ENCODE peak calls at places on chromosomes 7 and 10, in five cellular contexts. Q is GM23338, Y is OCI-LY7, W is MM.1S, T is hepatocyte. F is an unnamed sample.

GRCh38 chr7:543790-544527 is 24.3 kb upstream of the PDGFA start:
- DNase-seq in Q (no peak), Y (no peak), W (no peak), T (no peak), F (no peak)

GRCh38 chr7:24378871-24379608 is 95.0 kb downstream of the NPY start:
- DNase-seq in Q (no peak), Y (no peak), W (no peak), T (no peak), F (no peak)

GRCh38 chr7:123635551-123636359 is 19.9 kb upstream of the LMOD2 start:
- DNase-seq in Q (peak), Y (peak), W (peak), T (peak), F (peak)

GRCh38 chr7:70698219-70698832 is 433.6 kb upstream of the GALNT17 start:
- DNase-seq in Q (peak), Y (peak), W (peak), T (peak), F (peak)

GRCh38 chr10:122475130-122475529 is 13.8 kb downstream of the HTRA1 start:
- DNase-seq in Q (no peak), Y (no peak), W (no peak), T (no peak), F (no peak)

GRCh38 chr7:20642171-20642570 is 26.7 kb downstream of the ABCB5 start:
- DNase-seq in Q (no peak), Y (no peak), W (no peak), T (no peak), F (no peak)

GRCh38 chr7:125511310-125511709 is 581.7 kb upstream of the POT1 start:
- DNase-seq in Q (no peak), Y (no peak), W (no peak), T (no peak), F (no peak)

GRCh38 chr10:2604891-2605290 is 462.5 kb upstream of the PFKP start:
- DNase-seq in Q (no peak), Y (no peak), W (no peak), T (no peak), F (no peak)

GRCh38 chr10:102300289-102300843 is 55.0 kb downstream of the GBF1 start:
- DNase-seq in Q (no peak), Y (no peak), W (peak), T (no peak), F (no peak)

GRCh38 chr10:740936-741431 is 51.5 kb upstream of the DIP2C start:
- DNase-seq in Q (peak), Y (no peak), W (no peak), T (no peak), F (no peak)

GRCh38 chr7:82980130-82980529 is 182.6 kb downstream of the PCLO start:
- DNase-seq in Q (no peak), Y (no peak), W (no peak), T (no peak), F (no peak)

GRCh38 chr7:108254259-108254658 is 124.1 kb upstream of the LAMB4 start:
- DNase-seq in Q (no peak), Y (no peak), W (no peak), T (no peak), F (no peak)

GRCh38 chr10:23351914-23352313 is 7.3 kb upstream of the C10orf67 start:
- DNase-seq in Q (no peak), Y (no peak), W (no peak), T (no peak), F (no peak)

GRCh38 chr7:128215739-128216138 is 25.3 kb upstream of the LEP start:
- DNase-seq in Q (no peak), Y (no peak), W (no peak), T (no peak), F (no peak)

GRCh38 chr10:71080381-71081228 is 131.8 kb upstream of the UNC5B start:
- DNase-seq in Q (no peak), Y (no peak), W (no peak), T (no peak), F (peak)

GRCh38 chr7:144632724-144633123 is 203.1 kb downstream of the TPK1 start:
- DNase-seq in Q (no peak), Y (no peak), W (no peak), T (no peak), F (no peak)

GRCh38 chr10:43816351-43817321 is 168.0 kb upstream of the ZNF32 start:
- DNase-seq in Q (no peak), Y (peak), W (peak), T (peak), F (no peak)

GRCh38 chr10:49153971-49154370 is 20.1 kb upstream of the FAM170B start:
- DNase-seq in Q (no peak), Y (no peak), W (no peak), T (no peak), F (no peak)

GRCh38 chr10:55820478-55820877 is 540.6 kb downstream of the ZWINT start:
- DNase-seq in Q (peak), Y (no peak), W (no peak), T (no peak), F (no peak)

GRCh38 chr7:46003896-46004875 is 83.1 kb upstream of the IGFBP3 start:
- DNase-seq in Q (no peak), Y (no peak), W (peak), T (no peak), F (no peak)

GRCh38 chr7:128136215-128136597 is 104.9 kb upstream of the LEP start:
- DNase-seq in Q (peak), Y (peak), W (no peak), T (no peak), F (peak)

GRCh38 chr7:27187702-27188665 is 3.0 kb upstream of the HOXA11 start:
- DNase-seq in Q (peak), Y (no peak), W (no peak), T (no peak), F (no peak)

GRCh38 chr10:88080213-88080612 is 216.8 kb downstream of the PTEN start:
- DNase-seq in Q (peak), Y (peak), W (peak), T (peak), F (no peak)

GRCh38 chr7:35555934-35556333 is 139.0 kb downstream of the HERPUD2 start:
- DNase-seq in Q (no peak), Y (no peak), W (no peak), T (peak), F (no peak)

GRCh38 chr7:120951826-120952225 is 1.2 kb downstream of the ING3 start:
- DNase-seq in Q (no peak), Y (peak), W (peak), T (no peak), F (peak)

GRCh38 chr10:10642741-10643280 is 374.9 kb upstream of the CELF2 start:
- DNase-seq in Q (peak), Y (no peak), W (no peak), T (peak), F (no peak)

GRCh38 chr10:5589071-5589962 is 64.6 kb downstream of the CALML3 start:
- DNase-seq in Q (no peak), Y (peak), W (peak), T (no peak), F (no peak)

GRCh38 chr10:9147475-9147874 is 1093.0 kb downstream of the GATA3 start:
- DNase-seq in Q (no peak), Y (no peak), W (no peak), T (no peak), F (no peak)

GRCh38 chr7:34240450-34240849 is 335.1 kb downstream of the BMPER start:
- DNase-seq in Q (no peak), Y (no peak), W (no peak), T (no peak), F (no peak)

GRCh38 chr7:823639-824038 is 8.6 kb upstream of the SUN1 start:
- DNase-seq in Q (no peak), Y (no peak), W (no peak), T (no peak), F (no peak)

GRCh38 chr7:105245398-105246099 is 143.2 kb downstream of the SRPK2 start:
- DNase-seq in Q (no peak), Y (peak), W (no peak), T (no peak), F (no peak)

GRCh38 chr10:58781873-58782488 is 269.3 kb downstream of the BICC1 start:
- DNase-seq in Q (peak), Y (peak), W (peak), T (peak), F (peak)

GRCh38 chr7:25669300-25669781 is 441.1 kb upstream of the NPVF start:
- DNase-seq in Q (no peak), Y (no peak), W (no peak), T (no peak), F (no peak)

GRCh38 chr7:49773939-49774458 is 561 bp downstream of the VWC2 start:
- DNase-seq in Q (peak), Y (no peak), W (no peak), T (peak), F (peak)

GRCh38 chr10:98074315-98074911 is 44.0 kb upstream of the CRTAC1 start:
- DNase-seq in Q (peak), Y (peak), W (peak), T (peak), F (peak)

GRCh38 chr7:32890553-32891045 is 961 bp downstream of the KBTBD2 start:
- DNase-seq in Q (peak), Y (peak), W (peak), T (peak), F (peak)

GRCh38 chr7:139297795-139298194 is 43.3 kb upstream of the FMC1 start:
- DNase-seq in Q (no peak), Y (no peak), W (no peak), T (peak), F (peak)

GRCh38 chr10:23994459-23995046 is 214.4 kb upstream of the KIAA1217 start:
- DNase-seq in Q (peak), Y (peak), W (peak), T (peak), F (peak)

DNA sequence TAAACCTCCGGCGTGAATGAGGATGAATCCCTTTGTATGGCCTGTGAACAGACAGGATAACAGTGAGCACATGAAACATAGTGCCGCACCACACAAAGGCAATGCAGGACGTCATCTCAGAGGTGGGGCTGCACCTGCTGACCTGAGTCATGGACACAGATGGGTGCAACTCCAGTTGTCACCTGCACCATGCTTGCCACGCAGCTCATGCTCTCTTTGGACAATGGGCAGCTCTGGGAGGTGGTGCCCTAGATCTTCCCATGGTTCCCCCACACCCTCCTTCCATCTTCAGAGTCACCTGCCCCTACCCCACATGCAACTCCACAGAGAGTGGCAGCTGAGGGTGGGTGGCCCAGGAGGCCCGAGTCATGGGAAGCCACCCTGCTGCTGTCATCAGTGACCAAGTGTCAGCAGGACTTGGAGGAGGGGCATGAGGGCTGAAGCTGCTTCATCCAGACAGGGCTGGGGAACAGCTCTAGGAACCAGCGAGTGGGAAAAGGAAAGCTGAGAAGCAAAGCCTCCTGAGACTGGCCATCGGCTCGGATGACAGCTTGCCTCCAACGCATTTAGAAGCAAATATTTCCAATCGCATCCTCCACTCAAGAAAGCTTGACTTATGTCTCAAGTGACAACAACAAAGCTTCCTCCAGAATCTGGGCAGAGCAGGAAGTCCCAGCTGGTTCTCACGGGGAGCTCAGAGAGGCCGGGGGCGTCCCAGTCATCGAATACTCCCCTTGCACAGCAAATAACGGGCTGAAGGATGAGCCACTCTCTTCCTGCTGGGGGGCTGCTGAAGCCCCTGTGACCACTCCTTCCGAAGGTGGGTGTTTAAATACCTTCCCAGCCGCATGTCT is 27.1 kb downstream of the VIPR2 start:
- DNase-seq in Q (no peak), Y (no peak), W (no peak), T (no peak), F (no peak)
- TF ChIP-seq EZH2phosphoT487 in Q (no peak), Y (no peak), W (no peak), T (no peak), F (no peak)

GRCh38 chr10:93813507-93814465 is 56.0 kb downstream of the LGI1 start:
- DNase-seq in Q (peak), Y (peak), W (peak), T (peak), F (peak)

GRCh38 chr10:93816123-93816747 is 58.5 kb downstream of the LGI1 start:
- DNase-seq in Q (peak), Y (peak), W (peak), T (peak), F (peak)

GRCh38 chr10:93818086-93818485 is 60.4 kb downstream of the LGI1 start:
- DNase-seq in Q (no peak), Y (no peak), W (no peak), T (no peak), F (no peak)

GRCh38 chr10:93812664-93813338 is 55.1 kb downstream of the LGI1 start:
- DNase-seq in Q (no peak), Y (no peak), W (no peak), T (no peak), F (no peak)

DNA sequence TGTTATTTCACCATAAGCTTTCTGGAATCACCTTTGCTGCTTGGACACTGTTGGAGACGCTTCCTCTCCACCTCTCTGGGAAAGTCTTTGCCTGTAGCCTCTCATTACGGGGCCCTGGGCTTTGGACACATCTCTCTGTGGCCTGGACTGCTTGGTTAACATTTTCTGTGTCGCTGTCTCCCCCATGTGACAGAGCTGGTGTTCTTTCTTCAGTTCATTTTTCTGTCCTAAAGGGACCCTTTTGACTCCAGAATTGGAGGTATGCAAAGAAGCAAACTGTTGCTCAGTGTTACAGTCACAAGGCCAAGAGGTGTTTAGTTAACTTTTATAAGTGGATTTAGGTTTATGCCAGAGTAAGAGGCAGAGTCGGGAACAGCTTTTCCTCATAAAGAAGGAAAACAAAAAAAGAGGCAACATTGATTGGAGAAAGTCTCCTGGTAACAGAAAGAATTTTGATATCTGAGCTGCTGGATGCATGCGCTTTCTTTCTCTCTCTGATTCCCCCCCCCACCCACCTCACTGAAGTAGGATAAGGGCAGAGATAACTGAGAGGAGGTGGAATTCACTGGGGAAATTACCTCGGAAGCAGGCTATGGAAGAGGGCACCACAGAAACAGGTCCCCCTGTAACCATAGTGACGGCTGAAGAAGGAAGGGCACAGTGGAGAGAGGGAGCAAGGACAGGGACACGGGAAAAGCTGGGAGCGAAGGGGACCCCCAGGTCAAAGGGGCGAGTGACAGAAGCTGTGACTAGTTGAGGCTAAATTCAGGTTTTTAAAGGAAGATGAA is 57.8 kb downstream of the LGI1 start:
- DNase-seq in Q (peak), Y (peak), W (no peak), T (peak), F (peak)
- H3K4me2 ChIP-seq in Q (no peak), Y (no peak), W (no peak), T (peak), F (peak)

GRCh38 chr10:74056081-74056818 is 58.3 kb downstream of the VCL start:
- DNase-seq in Q (no peak), Y (no peak), W (no peak), T (no peak), F (no peak)
- TF ChIP-seq EZH2phosphoT487 in Q (no peak), Y (no peak), W (no peak), T (no peak), F (no peak)

GRCh38 chr10:119247550-119247894 is 40.2 kb downstream of the GRK5 start:
- DNase-seq in Q (no peak), Y (no peak), W (no peak), T (no peak), F (no peak)
- H3K4me2 ChIP-seq in Q (no peak), Y (no peak), W (no peak), T (no peak), F (no peak)

DNA sequence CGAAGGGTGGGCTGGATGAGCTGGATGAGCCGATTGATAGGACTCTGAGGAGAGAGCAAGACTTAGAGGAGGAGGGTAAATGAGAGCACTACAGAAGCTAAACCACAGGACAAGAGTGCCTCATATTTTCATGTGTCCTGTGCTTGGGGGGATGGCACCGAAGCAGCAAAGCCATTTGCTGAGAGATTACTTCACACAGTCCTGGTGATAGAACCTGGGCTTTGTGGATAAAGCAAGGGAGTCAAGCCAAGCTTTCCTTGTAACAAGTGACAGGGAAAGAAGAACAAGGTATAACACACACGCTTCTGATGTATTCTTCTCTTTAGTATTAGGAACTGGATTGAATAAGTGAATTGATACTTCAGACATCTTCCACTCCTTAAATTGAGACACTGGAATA is 253.7 kb downstream of the ANKRD7 start:
- DNase-seq in Q (no peak), Y (no peak), W (no peak), T (no peak), F (no peak)
- TF ChIP-seq EZH2phosphoT487 in Q (no peak), Y (no peak), W (no peak), T (no peak), F (no peak)

DNA sequence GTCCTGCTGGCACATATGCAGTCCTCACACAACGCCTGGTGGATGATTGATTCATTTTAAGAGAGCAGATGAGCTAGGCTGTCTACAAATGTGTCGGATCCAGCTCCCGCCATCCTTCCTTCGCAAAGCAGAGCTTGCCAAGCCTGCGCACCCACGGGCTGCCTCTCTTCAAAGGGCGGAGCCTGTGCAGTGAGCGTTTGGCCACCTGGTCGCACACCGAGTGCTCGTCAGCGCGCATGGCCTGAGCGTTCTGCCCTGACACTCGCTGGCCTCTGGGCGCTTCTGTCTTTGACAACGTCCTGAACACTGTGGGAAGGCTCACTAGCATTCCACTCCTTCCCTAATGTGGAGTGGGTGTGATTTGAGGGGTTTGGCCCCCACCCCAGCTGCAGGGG is 47.1 kb upstream of the TMEM72 start:
- DNase-seq in Q (peak), Y (no peak), W (no peak), T (peak), F (peak)
- H3K4me2 ChIP-seq in Q (peak), Y (peak), W (peak), T (peak), F (peak)

GRCh38 chr7:148975896-148976295 is 52.4 kb downstream of the PDIA4 start:
- DNase-seq in Q (peak), Y (no peak), W (no peak), T (no peak), F (no peak)
- TF ChIP-seq EZH2phosphoT487 in Q (no peak), Y (no peak), W (no peak), T (no peak), F (no peak)

GRCh38 chr10:75865413-75865812 is 434.0 kb downstream of the LRMDA start:
- DNase-seq in Q (no peak), Y (no peak), W (no peak), T (no peak), F (no peak)
- H3K4me2 ChIP-seq in Q (no peak), Y (no peak), W (no peak), T (no peak), F (no peak)

GRCh38 chr7:101154693-101155102 is 422 bp downstream of the AP1S1 start:
- DNase-seq in Q (peak), Y (no peak), W (no peak), T (no peak), F (no peak)

GRCh38 chr7:101156866-101157589 is 2.8 kb downstream of the AP1S1 start:
- DNase-seq in Q (peak), Y (no peak), W (no peak), T (no peak), F (no peak)

GRCh38 chr7:101156277-101156676 is 2.0 kb downstream of the AP1S1 start:
- DNase-seq in Q (peak), Y (no peak), W (no peak), T (no peak), F (no peak)

GRCh38 chr7:101153969-101154692 is at the start of gene AP1S1:
- DNase-seq in Q (peak), Y (peak), W (peak), T (peak), F (peak)

DNA sequence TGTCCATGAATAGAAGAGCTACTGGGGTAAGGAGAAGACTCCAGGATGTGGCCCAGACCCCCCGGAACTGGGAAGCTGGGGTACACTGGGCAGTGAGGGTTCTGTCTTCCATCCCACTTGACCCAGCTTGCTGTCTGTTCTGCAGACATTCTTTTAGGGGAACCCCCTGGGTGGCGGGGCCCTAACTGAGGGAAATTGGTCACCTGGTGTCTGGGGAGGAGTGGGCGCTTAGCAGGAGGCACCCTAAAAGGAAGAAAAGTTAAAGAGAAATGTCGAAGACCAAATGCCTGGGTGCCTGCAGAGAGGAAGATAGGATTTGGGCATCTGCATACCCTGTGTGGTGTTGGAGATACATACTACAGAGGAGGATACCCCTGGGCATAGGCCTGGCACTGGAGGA is 1.0 kb downstream of the AP1S1 start:
- DNase-seq in Q (peak), Y (no peak), W (no peak), T (no peak), F (no peak)
- TF ChIP-seq EZH2phosphoT487 in Q (no peak), Y (no peak), W (no peak), T (no peak), F (no peak)